ENCODE peak calls at places on chromosomes 13 and 19, in six cellular contexts. Z is substantia nigra; L is endodermal cell; K is adrenal gland; P is CD4-positive, CD25-positive, alpha-beta regulatory T cell; B is PC-9. A is an unnamed sample.

GRCh38 chr13:60043262-60043661 is 120.5 kb downstream of the DIAPH3 start:
- DNase-seq in Z (no peak), B (no peak), P (no peak), L (no peak), K (no peak), A (no peak)

GRCh38 chr19:3983936-3984583 is 1.2 kb downstream of the EEF2 start:
- DNase-seq in P (peak), B (no peak), L (peak), Z (no peak), K (peak), A (no peak)

GRCh38 chr13:73399347-73400216 is 340.8 kb downstream of the KLF5 start:
- DNase-seq in Z (no peak), L (no peak), B (peak), P (no peak), K (no peak), A (no peak)

GRCh38 chr13:97758317-97758716 is 195.2 kb upstream of the IPO5 start:
- DNase-seq in K (no peak), L (no peak), Z (no peak), B (no peak), P (no peak), A (no peak)

GRCh38 chr13:72504026-72504925 is 223.2 kb downstream of the MZT1 start:
- DNase-seq in B (no peak), L (no peak), K (no peak), P (no peak), Z (no peak), A (no peak)

GRCh38 chr13:103525530-103525929 is 459.3 kb upstream of the SLC10A2 start:
- DNase-seq in L (no peak), Z (no peak), P (no peak), B (no peak), K (no peak), A (no peak)

GRCh38 chr19:10007811-10008211 is 2.5 kb downstream of the COL5A3 start:
- DNase-seq in Z (no peak), K (peak), P (no peak), B (no peak), L (no peak), A (no peak)

GRCh38 chr19:39475748-39476147 is 4.9 kb upstream of the TIMM50 start:
- DNase-seq in B (no peak), P (no peak), K (no peak), Z (no peak), L (no peak), A (no peak)

GRCh38 chr19:18648971-18649310 is 12.1 kb downstream of the KLHL26 start:
- DNase-seq in P (no peak), B (no peak), K (no peak), L (peak), Z (no peak), A (no peak)

GRCh38 chr19:43470288-43470687 is 4.9 kb upstream of the LYPD3 start:
- DNase-seq in K (no peak), Z (no peak), P (peak), L (peak), B (peak), A (peak)

GRCh38 chr13:47256618-47257017 is 359.8 kb upstream of the HTR2A start:
- DNase-seq in K (no peak), B (no peak), P (no peak), L (no peak), Z (no peak), A (peak)

GRCh38 chr19:55624109-55625003 is at the start of gene ZNF784:
- DNase-seq in B (peak), L (peak), Z (peak), P (peak), K (peak), A (peak)

GRCh38 chr13:40428354-40428753 is 238.1 kb downstream of the FOXO1 start:
- DNase-seq in K (no peak), L (no peak), Z (no peak), B (no peak), P (no peak), A (no peak)

GRCh38 chr13:21813110-21813509 is 142.2 kb downstream of the FGF9 start:
- DNase-seq in B (no peak), P (no peak), K (no peak), Z (no peak), L (peak), A (no peak)

GRCh38 chr13:44669534-44669933 is 93.4 kb upstream of the TSC22D1 start:
- DNase-seq in L (no peak), B (no peak), K (no peak), Z (no peak), P (no peak), A (no peak)

GRCh38 chr13:80989770-80990169 is 648.8 kb upstream of the SPRY2 start:
- DNase-seq in L (no peak), Z (no peak), K (no peak), P (no peak), B (no peak), A (no peak)

GRCh38 chr19:32933571-32933970 is 38.2 kb downstream of the CEP89 start:
- DNase-seq in P (no peak), L (no peak), Z (no peak), K (no peak), B (no peak), A (no peak)

GRCh38 chr19:13765395-13766094 is 1.2 kb downstream of the MRI1 start:
- DNase-seq in P (no peak), Z (no peak), L (peak), K (no peak), B (no peak), A (no peak)

GRCh38 chr19:19399733-19400438 is 5.6 kb upstream of the GATAD2A start:
- DNase-seq in K (no peak), Z (no peak), L (no peak), B (no peak), P (no peak), A (no peak)

GRCh38 chr19:10912619-10913018 is 15.8 kb downstream of the YIPF2 start:
- DNase-seq in P (no peak), Z (no peak), K (no peak), L (no peak), B (no peak), A (no peak)

GRCh38 chr13:110055089-110055488 is 251.9 kb downstream of the COL4A1 start:
- DNase-seq in L (no peak), B (no peak), Z (no peak), K (no peak), P (no peak), A (no peak)

GRCh38 chr19:39160889-39161672 is 35.5 kb downstream of the PAK4 start:
- DNase-seq in B (peak), P (no peak), K (peak), L (no peak), Z (peak), A (peak)

GRCh38 chr13:95300625-95301134 is 571 bp downstream of the ABCC4 start:
- DNase-seq in P (peak), Z (peak), K (peak), L (peak), B (peak), A (no peak)

GRCh38 chr19:4971424-4971793 is 2.5 kb downstream of the KDM4B start:
- DNase-seq in L (peak), B (peak), P (peak), Z (no peak), K (peak), A (no peak)

GRCh38 chr13:108113407-108113806 is 101.9 kb downstream of the LIG4 start:
- DNase-seq in K (no peak), B (no peak), Z (no peak), P (no peak), L (no peak), A (peak)

GRCh38 chr13:112447306-112447705 is 71.2 kb downstream of the SPACA7 start:
- DNase-seq in K (no peak), L (peak), Z (no peak), P (no peak), B (no peak), A (no peak)

GRCh38 chr19:1981253-1981652 is 34.3 kb downstream of the BTBD2 start:
- DNase-seq in B (no peak), L (no peak), Z (no peak), P (no peak), K (no peak), A (no peak)

GRCh38 chr13:94658926-94659649 is 53.3 kb downstream of the SOX21 start:
- DNase-seq in Z (no peak), K (no peak), P (no peak), B (no peak), L (no peak), A (no peak)

GRCh38 chr13:31209172-31209818 is 9.5 kb downstream of the B3GLCT start:
- DNase-seq in K (peak), B (no peak), L (peak), P (no peak), Z (peak), A (no peak)

GRCh38 chr19:34365463-34366401 is 736 bp downstream of the GPI start:
- DNase-seq in K (peak), P (no peak), B (peak), L (peak), Z (peak), A (no peak)

GRCh38 chr13:114019367-114019766 is 45.5 kb upstream of the C13orf46 start:
- DNase-seq in K (no peak), L (peak), P (peak), B (no peak), Z (no peak), A (no peak)

DNA sequence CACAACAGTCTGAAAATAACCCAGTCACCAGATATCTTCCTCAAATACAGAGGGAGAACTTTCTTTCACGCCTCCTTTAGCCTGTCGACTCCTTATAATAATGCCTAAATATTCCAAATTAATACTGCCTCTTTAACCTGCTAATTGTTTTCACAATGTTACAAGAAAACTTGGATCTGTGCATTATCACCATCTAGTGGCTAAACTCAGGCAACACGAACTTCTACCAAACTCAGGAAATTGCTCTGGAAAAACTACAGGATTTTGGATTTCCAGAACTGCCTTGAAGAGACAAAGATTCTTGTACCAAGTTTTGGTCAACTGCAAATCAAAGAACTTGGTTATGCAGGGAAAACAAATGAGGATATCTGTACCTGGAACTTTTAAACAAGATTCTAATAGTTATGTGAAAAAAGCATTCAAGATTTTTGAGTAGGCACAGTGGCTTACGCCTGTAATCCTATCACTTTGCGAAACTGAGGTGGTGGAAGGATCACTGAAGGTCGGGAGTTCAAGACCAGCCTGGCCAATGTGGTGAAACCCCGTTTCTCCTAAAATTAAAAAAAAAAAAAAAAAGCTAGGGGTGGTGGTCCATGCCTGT is 10.8 kb downstream of the CLN5 start:
- DNase-seq in B (peak), K (no peak), Z (no peak), P (no peak), L (no peak), A (no peak)
- H3K27ac ChIP-seq in B (no peak), K (no peak), Z (no peak), P (peak), L (no peak), A (no peak)

DNA sequence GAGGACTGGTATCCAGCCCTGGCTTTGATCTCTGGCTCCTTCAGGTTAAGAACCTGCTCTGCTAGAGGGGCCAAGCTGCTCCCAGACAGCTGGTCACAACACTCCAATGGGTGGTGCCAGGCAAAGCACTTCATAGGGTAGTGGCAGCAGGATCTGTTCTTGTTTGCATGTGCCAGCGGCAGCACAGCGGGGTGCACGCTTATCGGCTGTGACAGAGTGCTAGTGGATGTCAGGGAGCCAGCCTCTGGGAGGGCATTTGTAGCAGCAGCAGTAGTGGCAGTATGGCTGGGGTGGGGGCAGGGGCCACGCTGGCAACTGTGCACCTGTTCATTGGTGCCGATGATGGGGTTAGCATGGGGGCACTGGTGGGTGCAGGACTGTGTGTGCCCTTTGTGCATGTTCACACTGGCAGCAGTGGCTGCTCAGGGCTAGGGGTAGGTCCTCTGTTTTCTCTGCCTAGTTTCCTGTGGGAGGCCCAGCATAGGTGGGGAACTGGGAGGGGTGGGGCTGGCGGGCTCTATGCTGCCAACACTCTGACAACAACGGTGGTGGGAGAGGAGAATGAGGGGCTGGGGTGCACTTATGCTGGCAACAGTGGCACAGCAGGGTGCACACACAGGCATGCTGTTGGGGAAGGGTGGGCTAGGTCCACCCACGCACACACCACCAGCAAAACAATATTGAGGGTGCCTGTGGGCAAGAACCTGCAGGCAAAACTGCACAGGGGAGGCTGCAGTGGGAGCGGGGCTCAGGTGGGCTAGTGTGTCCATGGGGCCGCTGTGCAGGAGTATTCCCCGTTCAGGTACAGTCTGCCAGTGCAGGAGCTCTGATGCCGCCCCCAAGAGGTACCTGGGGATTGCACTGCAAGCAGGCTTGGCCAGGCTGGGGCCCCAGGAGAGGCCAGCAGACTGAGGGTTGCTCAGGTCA is 19.3 kb downstream of the AP1M1 start:
- DNase-seq in B (no peak), Z (no peak), P (peak), K (no peak), L (peak), A (no peak)
- H3K27ac ChIP-seq in B (no peak), Z (no peak), P (peak), K (no peak), L (no peak), A (no peak)

GRCh38 chr13:89751537-89751936 is 1596.0 kb upstream of the MIR17HG start:
- DNase-seq in P (no peak), Z (no peak), B (no peak), L (no peak), K (no peak), A (no peak)
- H3K27ac ChIP-seq in P (no peak), Z (no peak), B (no peak), L (peak), K (no peak), A (no peak)

DNA sequence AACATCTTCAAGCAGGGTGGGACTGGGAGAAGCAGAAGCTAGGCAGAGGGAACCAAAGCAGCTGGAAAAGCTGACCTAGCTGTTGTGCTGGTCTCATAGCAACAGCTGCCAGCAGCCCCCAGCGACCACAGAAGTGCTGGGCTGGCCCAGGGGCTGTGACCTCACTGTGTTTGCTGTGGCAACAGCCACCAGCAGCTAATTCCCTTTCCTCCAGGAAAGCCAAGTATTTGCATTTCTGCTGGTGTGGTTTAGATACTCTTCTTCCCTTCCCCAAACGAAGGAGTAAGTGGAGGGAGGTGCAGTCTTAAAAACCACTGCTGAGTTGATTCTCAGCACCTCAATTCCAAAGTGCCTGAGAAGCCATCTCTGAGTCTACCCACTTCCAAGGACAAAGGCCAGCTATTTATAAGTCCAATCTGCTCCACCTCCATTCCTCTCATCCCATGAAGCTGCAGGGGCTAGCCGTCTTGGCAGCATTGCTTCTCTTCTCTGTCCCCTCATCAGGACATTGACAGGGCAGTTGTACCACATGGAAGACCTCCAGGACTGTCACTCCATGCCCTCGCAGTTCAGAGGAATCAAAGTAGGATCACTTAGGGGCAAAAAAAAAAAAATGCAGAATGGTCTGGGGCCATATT is 11.5 kb upstream of the CCDC97 start:
- DNase-seq in K (peak), B (no peak), P (no peak), Z (peak), L (no peak), A (no peak)
- H3K27ac ChIP-seq in K (peak), B (no peak), P (peak), Z (peak), L (peak), A (no peak)